ENCODE peak calls at places on chromosomes 11 and 22, in five cellular contexts. H is activated CD8-positive, alpha-beta memory T cell treated with anti-CD3 and anti-CD28 coated beads, Interleukin-2, amount 50 U/mL, for 48 hours; R is HEK293T; C is activated T-cell treated with anti-CD3 and anti-CD28 coated beads for 1 hour; L is AG08396. E is an unnamed sample.

GRCh38 chr11:117154468-117154867 is 10.4 kb downstream of the PAFAH1B2 start:
- DNase-seq in H (no peak), R (no peak), L (no peak), C (no peak), E (no peak)

GRCh38 chr22:40855960-40856512 is 403 bp downstream of the ST13 start:
- DNase-seq in L (peak; percentile 18), C (peak; percentile 3), R (peak; percentile 32), H (no peak), E (no peak)

GRCh38 chr22:45336971-45337431 is 27.3 kb downstream of the FAM118A start:
- DNase-seq in R (no peak), C (no peak), H (no peak), L (no peak), E (no peak)

GRCh38 chr22:49212002-49212401 is 615.7 kb downstream of the BRD1 start:
- DNase-seq in R (no peak), H (peak; percentile 23), C (no peak), L (no peak), E (no peak)

GRCh38 chr11:71459076-71459766 is 6.2 kb downstream of the NADSYN1 start:
- DNase-seq in L (no peak), R (no peak), H (no peak), C (no peak), E (no peak)

GRCh38 chr11:75576445-75577049 is 14.5 kb downstream of the SERPINH1 start:
- DNase-seq in H (no peak), L (peak; percentile 61), R (no peak), C (no peak), E (no peak)

GRCh38 chr22:48422900-48423480 is 1404.7 kb downstream of the BRD1 start:
- DNase-seq in L (no peak), H (no peak), R (no peak), C (no peak), E (no peak)

GRCh38 chr22:24707477-24707816 is 67.1 kb downstream of the PIWIL3 start:
- DNase-seq in R (no peak), H (no peak), L (no peak), C (no peak), E (no peak)

GRCh38 chr11:12854829-12855228 is 154.3 kb upstream of the RASSF10 start:
- DNase-seq in R (no peak), L (no peak), H (no peak), C (no peak), E (no peak)

GRCh38 chr11:120028181-120028935 is 109.6 kb downstream of the TRIM29 start:
- DNase-seq in C (no peak), H (no peak), R (no peak), L (no peak), E (no peak)

GRCh38 chr11:47489395-47489755 is 40.4 kb upstream of the RAPSN start:
- DNase-seq in R (no peak), C (no peak), L (no peak), H (no peak), E (no peak)

GRCh38 chr11:67276821-67277230 is 10.6 kb downstream of the GRK2 start:
- DNase-seq in R (no peak), C (no peak), H (peak; percentile 85), L (peak; percentile 65), E (no peak)

GRCh38 chr11:20057055-20057943 is 103.0 kb downstream of the DBX1 start:
- DNase-seq in R (peak; percentile 37), H (no peak), C (no peak), L (no peak), E (no peak)

GRCh38 chr11:2186669-2187266 is 15.2 kb upstream of the TH start:
- DNase-seq in C (peak; percentile 22), R (peak; percentile 59), L (no peak), H (peak; percentile 69), E (peak; percentile 92)

GRCh38 chr22:31544481-31545480 is 48.4 kb downstream of the SFI1 start:
- DNase-seq in L (no peak), R (no peak), H (no peak), C (no peak), E (no peak)

GRCh38 chr11:95795627-95796308 is 5.5 kb downstream of the CEP57 start:
- DNase-seq in L (no peak), R (no peak), C (no peak), H (no peak), E (no peak)

GRCh38 chr11:75145196-75145971 is 5.5 kb upstream of the SLCO2B1 start:
- DNase-seq in H (no peak), R (no peak), L (no peak), C (no peak), E (no peak)

GRCh38 chr22:29268511-29269229 is 602 bp downstream of the EWSR1 start:
- DNase-seq in R (no peak), C (peak; percentile 16), H (peak; percentile 76), L (peak; percentile 79), E (no peak)

GRCh38 chr11:99410636-99411035 is 389.9 kb downstream of the CNTN5 start:
- DNase-seq in L (no peak), H (no peak), R (no peak), C (no peak), E (no peak)

GRCh38 chr22:29073618-29074275 is 912 bp downstream of the KREMEN1 start:
- DNase-seq in H (peak; percentile 54), R (no peak), L (peak; percentile 46), C (no peak), E (no peak)

GRCh38 chr11:117513666-117514065 is 186.0 kb downstream of the CEP164 start:
- DNase-seq in H (no peak), R (no peak), C (no peak), L (no peak), E (no peak)

GRCh38 chr11:4607111-4607510 is 920 bp downstream of the TRIM68 start:
- DNase-seq in C (no peak), L (no peak), R (no peak), H (no peak), E (no peak)

GRCh38 chr11:7577883-7578242 is 64.1 kb downstream of the PPFIBP2 start:
- DNase-seq in H (no peak), L (no peak), R (no peak), C (no peak), E (no peak)

GRCh38 chr22:27836181-27836580 is 34.6 kb upstream of the MN1 start:
- DNase-seq in H (no peak), R (no peak), C (no peak), L (no peak), E (no peak)

GRCh38 chr11:12251651-12252560 is 125.5 kb upstream of the PARVA start:
- DNase-seq in H (no peak), R (no peak), C (no peak), L (no peak), E (no peak)

GRCh38 chr22:37818397-37819099 is 4.6 kb upstream of the GALR3 start:
- DNase-seq in R (no peak), L (peak; percentile 79), C (peak; percentile 52), H (peak; percentile 83), E (no peak)

GRCh38 chr22:27771637-27772369 is 29.8 kb downstream of the MN1 start:
- DNase-seq in H (no peak), R (no peak), L (no peak), C (no peak), E (no peak)

GRCh38 chr11:60345489-60345888 is 18.4 kb downstream of the MS4A6E start:
- DNase-seq in R (no peak), C (no peak), L (no peak), H (peak; percentile 54), E (no peak)

GRCh38 chr11:842370-843002 is at the start of the genes POLR2L and TSPAN4:
- DNase-seq in H (peak; percentile 95), C (peak; percentile 89), R (peak; percentile 85), L (peak; percentile 92), E (peak; percentile 93)

GRCh38 chr11:34425863-34426262 is 12.9 kb upstream of the CAT start:
- DNase-seq in H (no peak), R (no peak), C (no peak), L (no peak), E (no peak)

GRCh38 chr11:131897247-131897646 is 526.8 kb downstream of the NTM start:
- DNase-seq in R (no peak), L (no peak), C (no peak), H (no peak), E (no peak)

GRCh38 chr11:23233075-23233474 is 372.8 kb upstream of the CCDC179 start:
- DNase-seq in L (peak; percentile 7), H (no peak), R (no peak), C (no peak), E (no peak)

GRCh38 chr22:48890693-48891554 is 936.7 kb downstream of the BRD1 start:
- DNase-seq in L (no peak), H (peak; percentile 20), R (no peak), C (no peak), E (no peak)

GRCh38 chr22:33883561-33883960 is 36.7 kb downstream of the LARGE1 start:
- DNase-seq in R (no peak), H (no peak), C (no peak), L (no peak), E (no peak)

GRCh38 chr11:125079151-125079877 is 16.2 kb downstream of the SLC37A2 start:
- DNase-seq in C (no peak), H (no peak), L (no peak), R (no peak), E (no peak)

GRCh38 chr11:134845474-134846435 is 433.7 kb upstream of the B3GAT1 start:
- DNase-seq in R (no peak), L (no peak), H (no peak), C (no peak), E (no peak)

GRCh38 chr11:111162306-111162705 is 83.2 kb upstream of the POU2AF2 start:
- DNase-seq in C (no peak), R (no peak), H (no peak), L (peak; percentile 6), E (no peak)

GRCh38 chr11:129365816-129366215 is 9.8 kb upstream of the BARX2 start:
- DNase-seq in R (no peak), L (no peak), H (no peak), C (no peak), E (no peak)

GRCh38 chr11:108926522-108927380 is 261.9 kb downstream of the DDX10 start:
- DNase-seq in H (no peak), C (no peak), R (no peak), L (no peak), E (no peak)